ENCODE peak calls at places on chromosomes 13 and 19, in nine cellular contexts. L is GM12891, P is H1, B is stomach, V is GM12878, Z is sigmoid colon, E is HepG2, F is HL-60, G is HCT116. O is an unnamed sample.

GRCh38 chr13:29548722-29549446 is 46.6 kb downstream of the SLC7A1 start:
- DNase-seq in L (no peak), P (no peak), B (no peak), V (no peak), Z (no peak), E (no peak), F (no peak), G (no peak), O (no peak)

GRCh38 chr19:41808663-41809566 is 12.5 kb downstream of the CEACAM3 start:
- DNase-seq in L (no peak), P (no peak), B (peak; percentile 29), V (no peak), Z (no peak), E (no peak), F (peak; percentile 94), G (no peak), O (no peak)

GRCh38 chr13:104841110-104841509 is 1694.4 kb downstream of the EFNB2 start:
- DNase-seq in L (no peak), P (no peak), B (no peak), V (no peak), Z (no peak), E (no peak), F (no peak), G (no peak), O (no peak)

GRCh38 chr13:23567792-23568480 is 2.3 kb upstream of the TNFRSF19 start:
- DNase-seq in L (no peak), P (no peak), B (no peak), V (no peak), Z (no peak), E (peak; percentile 77), F (no peak), G (no peak), O (no peak)

GRCh38 chr13:45191874-45192273 is 9.0 kb downstream of the KCTD4 start:
- DNase-seq in L (no peak), P (no peak), B (no peak), V (no peak), Z (no peak), E (no peak), F (no peak), G (no peak), O (no peak)

GRCh38 chr13:26663801-26664200 is 96.8 kb downstream of the GPR12 start:
- DNase-seq in L (no peak), P (no peak), B (no peak), V (no peak), Z (no peak), E (no peak), F (no peak), G (no peak), O (no peak)

GRCh38 chr19:30214651-30215051 is 157.5 kb upstream of the ZNF536 start:
- DNase-seq in L (no peak), P (peak; percentile 41), B (no peak), V (peak; percentile 1), Z (no peak), E (no peak), F (peak; percentile 40), G (no peak), O (no peak)

GRCh38 chr19:15378529-15379082 is 981 bp downstream of the AKAP8 start:
- DNase-seq in L (peak; percentile 63), P (no peak), B (peak; percentile 59), V (no peak), Z (peak; percentile 76), E (peak; percentile 34), F (peak; percentile 56), G (no peak), O (no peak)

GRCh38 chr13:33134213-33134612 is 118.0 kb downstream of the KL start:
- DNase-seq in L (no peak), P (no peak), B (no peak), V (no peak), Z (no peak), E (no peak), F (no peak), G (no peak), O (no peak)

GRCh38 chr19:5624154-5624663 is 1.3 kb downstream of the SAFB start:
- DNase-seq in L (no peak), P (peak; percentile 45), B (peak; percentile 69), V (no peak), Z (peak; percentile 80), E (no peak), F (no peak), G (no peak), O (no peak)

GRCh38 chr13:48231948-48232347 is 1.1 kb upstream of the ITM2B start:
- DNase-seq in L (no peak), P (no peak), B (no peak), V (no peak), Z (no peak), E (no peak), F (no peak), G (no peak), O (no peak)

GRCh38 chr13:98335721-98336120 is 158.7 kb upstream of the RNF113B start:
- DNase-seq in L (no peak), P (no peak), B (no peak), V (no peak), Z (no peak), E (no peak), F (no peak), G (no peak), O (no peak)

GRCh38 chr19:56927791-56928207 is 87.3 kb upstream of the PEG3 start:
- DNase-seq in L (no peak), P (no peak), B (no peak), V (no peak), Z (no peak), E (peak; percentile 80), F (no peak), G (no peak), O (no peak)

GRCh38 chr13:80096383-80096782 is 244.5 kb downstream of the SPRY2 start:
- DNase-seq in L (no peak), P (no peak), B (no peak), V (no peak), Z (no peak), E (no peak), F (no peak), G (no peak), O (no peak)

GRCh38 chr19:4518345-4519171 is at the start of gene PLIN4:
- DNase-seq in L (no peak), P (peak; percentile 54), B (peak; percentile 89), V (no peak), Z (peak; percentile 97), E (peak; percentile 66), F (peak; percentile 59), G (no peak), O (no peak)

GRCh38 chr19:5967994-5968430 is 9.9 kb downstream of the RANBP3 start:
- DNase-seq in L (peak; percentile 59), P (peak; percentile 81), B (peak; percentile 67), V (peak; percentile 17), Z (peak; percentile 85), E (peak; percentile 64), F (peak; percentile 58), G (peak; percentile 50), O (no peak)

GRCh38 chr13:35984287-35984686 is 146.9 kb downstream of the DCLK1 start:
- DNase-seq in L (no peak), P (no peak), B (no peak), V (no peak), Z (no peak), E (no peak), F (no peak), G (no peak), O (no peak)

GRCh38 chr19:39325778-39326680 is 5.4 kb upstream of the LRFN1 start:
- DNase-seq in L (no peak), P (no peak), B (no peak), V (no peak), Z (no peak), E (peak; percentile 22), F (no peak), G (peak; percentile 51), O (no peak)

GRCh38 chr13:47216176-47216822 is 319.4 kb upstream of the HTR2A start:
- DNase-seq in L (no peak), P (no peak), B (no peak), V (no peak), Z (no peak), E (no peak), F (no peak), G (no peak), O (no peak)
- TF ChIP-seq POLR2AphosphoS5 in L (no peak), P (no peak), B (no peak), V (no peak), Z (no peak), E (no peak), F (no peak), G (no peak), O (no peak)

GRCh38 chr13:20174656-20175405 is 14.0 kb upstream of the GJA3 start:
- DNase-seq in L (peak; percentile 65), P (no peak), B (peak; percentile 89), V (peak; percentile 43), Z (peak; percentile 82), E (peak; percentile 26), F (peak; percentile 51), G (peak; percentile 90), O (peak; percentile 61)
- TF ChIP-seq POLR2AphosphoS5 in L (no peak), P (no peak), B (no peak), V (no peak), Z (no peak), E (no peak), F (no peak), G (peak; percentile 41), O (no peak)

GRCh38 chr19:852136-853013 is at the start of gene ELANE:
- DNase-seq in L (no peak), P (no peak), B (no peak), V (no peak), Z (no peak), E (no peak), F (peak; percentile 70), G (no peak), O (no peak)

GRCh38 chr19:848457-848921 is 3.6 kb upstream of the ELANE start:
- DNase-seq in L (no peak), P (no peak), B (no peak), V (no peak), Z (no peak), E (no peak), F (peak; percentile 73), G (no peak), O (no peak)

GRCh38 chr19:850979-851335 is 1.1 kb upstream of the ELANE start:
- DNase-seq in L (no peak), P (no peak), B (no peak), V (no peak), Z (no peak), E (no peak), F (no peak), G (no peak), O (no peak)

GRCh38 chr19:853014-853553 is 981 bp downstream of the ELANE start:
- DNase-seq in L (no peak), P (no peak), B (no peak), V (no peak), Z (no peak), E (no peak), F (no peak), G (no peak), O (no peak)

GRCh38 chr19:850221-850978 is 1.7 kb upstream of the ELANE start:
- DNase-seq in L (no peak), P (no peak), B (peak; percentile 83), V (no peak), Z (peak; percentile 98), E (no peak), F (peak; percentile 83), G (no peak), O (no peak)
- TF ChIP-seq POLR2AphosphoS5 in L (no peak), P (no peak), B (peak; percentile 80), V (no peak), Z (peak; percentile 87), E (no peak), F (peak; percentile 76), G (no peak), O (no peak)

DNA sequence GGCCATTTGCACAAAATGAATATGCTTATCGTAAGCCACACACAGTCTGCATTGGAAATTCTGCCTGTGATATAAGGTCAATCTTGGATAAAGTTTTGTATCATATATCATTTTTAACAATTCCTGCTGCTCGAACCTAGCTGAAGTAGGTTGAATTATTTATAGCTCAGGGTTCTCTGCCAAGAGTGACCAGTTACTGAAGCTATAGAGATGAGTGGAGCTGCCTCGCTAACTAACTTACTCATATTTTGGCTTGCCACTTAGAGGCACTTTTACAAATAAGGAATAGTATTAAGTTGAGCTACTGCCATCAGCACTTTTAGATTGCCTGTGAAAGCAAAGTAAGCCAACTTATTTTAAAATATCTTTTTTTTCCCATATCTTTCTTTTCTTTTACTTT is 221.0 kb downstream of the RGCC start:
- DNase-seq in L (no peak), P (no peak), B (no peak), V (no peak), Z (no peak), E (no peak), F (no peak), G (no peak), O (no peak)
- TF ChIP-seq POLR2AphosphoS5 in L (no peak), P (no peak), B (no peak), V (no peak), Z (no peak), E (no peak), F (no peak), G (no peak), O (no peak)

O was measured in GM12892.